ENCODE peak calls at places on chromosome 21, in five cellular contexts. F, Z, G, L and T are unnamed samples.

GRCh38 chr21:42707207-42707830 is 53.9 kb downstream of the PDE9A start:
- DNase-seq in L (no peak), F (no peak), G (no peak), Z (no peak), T (no peak)

GRCh38 chr21:18265955-18266354 is 21.3 kb downstream of the CHODL start:
- DNase-seq in F (no peak), G (no peak), L (no peak), Z (no peak), T (no peak)

GRCh38 chr21:13937236-13937635 is 273.5 kb downstream of the LIPI start:
- DNase-seq in L (no peak), G (no peak), Z (no peak), F (no peak), T (no peak)

GRCh38 chr21:44911384-44912157 is 9.1 kb downstream of the ITGB2 start:
- DNase-seq in Z (peak), G (peak), L (peak), F (peak), T (peak)

GRCh38 chr21:46120301-46121285 is 22.7 kb downstream of the COL6A2 start:
- DNase-seq in Z (no peak), G (no peak), F (no peak), L (no peak), T (no peak)

GRCh38 chr21:10640446-10640845 is 119.1 kb downstream of the TPTE start:
- DNase-seq in L (no peak), F (no peak), G (no peak), Z (no peak), T (no peak)

GRCh38 chr21:46005481-46005881 is 23.9 kb downstream of the COL6A1 start:
- DNase-seq in Z (no peak), L (no peak), F (no peak), G (no peak), T (no peak)

GRCh38 chr21:45376459-45377324 is 28.3 kb upstream of the COL18A1 start:
- DNase-seq in F (no peak), Z (no peak), L (no peak), G (no peak), T (no peak)

GRCh38 chr21:44424608-44425306 is 30.6 kb upstream of the LRRC3 start:
- DNase-seq in L (no peak), F (no peak), G (no peak), Z (no peak), T (no peak)

GRCh38 chr21:8990326-8991087 is 1530.9 kb upstream of the TPTE start:
- DNase-seq in L (no peak), F (peak), Z (no peak), G (no peak), T (no peak)

GRCh38 chr21:35375115-35375514 is 326.0 kb upstream of the RUNX1 start:
- DNase-seq in Z (no peak), G (no peak), F (no peak), L (peak), T (no peak)

GRCh38 chr21:38663282-38663681 is 142.4 kb upstream of the ETS2 start:
- DNase-seq in L (no peak), G (no peak), Z (no peak), F (no peak), T (no peak)

GRCh38 chr21:23127973-23128372 is 2129.8 kb downstream of the NCAM2 start:
- DNase-seq in F (no peak), L (no peak), Z (no peak), G (no peak), T (no peak)

GRCh38 chr21:31180256-31181088 is 142.2 kb upstream of the KRTAP19-8 start:
- DNase-seq in L (peak), F (peak), Z (no peak), G (no peak), T (no peak)

GRCh38 chr21:32484706-32485380 is 72.3 kb downstream of the EVA1C start:
- DNase-seq in G (no peak), F (no peak), Z (no peak), L (no peak), T (no peak)

GRCh38 chr21:37915941-37916794 is at the start of gene KCNJ6:
- DNase-seq in Z (no peak), G (no peak), L (peak), F (peak), T (no peak)

GRCh38 chr21:40381111-40381510 is 465.8 kb downstream of the DSCAM start:
- DNase-seq in Z (no peak), L (no peak), F (no peak), G (no peak), T (no peak)

GRCh38 chr21:29130234-29130993 is at the start of gene MAP3K7CL:
- DNase-seq in F (no peak), L (peak), Z (no peak), G (no peak), T (no peak)

GRCh38 chr21:15014220-15014619 is 50.6 kb downstream of the NRIP1 start:
- DNase-seq in G (no peak), Z (no peak), F (no peak), L (no peak), T (no peak)

GRCh38 chr21:36860736-36861594 is 105.5 kb downstream of the HLCS start:
- DNase-seq in L (peak), F (no peak), G (no peak), Z (no peak), T (no peak)

GRCh38 chr21:42465008-42465878 is 30.8 kb downstream of the RSPH1 start:
- DNase-seq in G (no peak), Z (no peak), L (peak), F (no peak), T (no peak)

GRCh38 chr21:41135715-41136114 is 32.2 kb upstream of the BACE2 start:
- DNase-seq in Z (no peak), L (no peak), F (no peak), G (no peak), T (no peak)